ENCODE peak calls at places on chromosomes 13 and 19, in eight cellular contexts. One of them, this sample, is unnamed.

GRCh38 chr19:8585894-8586750 is 8.9 kb upstream of the MYO1F start:
- DNase-seq in brain microvascular endothelial cell: no peak
- DNase-seq in tibial artery: no peak
- DNase-seq in neural progenitor cell: peak; percentile 90
- DNase-seq in cardiac muscle cell: peak; percentile 72
- DNase-seq in lower leg skin: no peak
- DNase-seq in foreskin fibroblast: peak; percentile 27
- DNase-seq in pancreas: peak; percentile 70
- DNase-seq in this sample: no peak

GRCh38 chr13:28147489-28147888 is 9.1 kb downstream of the PAN3 start:
- DNase-seq in brain microvascular endothelial cell: no peak
- DNase-seq in tibial artery: no peak
- DNase-seq in neural progenitor cell: no peak
- DNase-seq in cardiac muscle cell: no peak
- DNase-seq in lower leg skin: no peak
- DNase-seq in foreskin fibroblast: peak; percentile 26
- DNase-seq in pancreas: no peak
- DNase-seq in this sample: no peak

GRCh38 chr13:98476106-98476505 is 100.8 kb downstream of the STK24 start:
- DNase-seq in brain microvascular endothelial cell: no peak
- DNase-seq in tibial artery: no peak
- DNase-seq in neural progenitor cell: peak; percentile 70
- DNase-seq in cardiac muscle cell: no peak
- DNase-seq in lower leg skin: peak; percentile 82
- DNase-seq in foreskin fibroblast: no peak
- DNase-seq in pancreas: no peak
- DNase-seq in this sample: no peak

GRCh38 chr13:26568132-26568815 is 10.8 kb downstream of the WASF3 start:
- DNase-seq in brain microvascular endothelial cell: no peak
- DNase-seq in tibial artery: no peak
- DNase-seq in neural progenitor cell: no peak
- DNase-seq in cardiac muscle cell: no peak
- DNase-seq in lower leg skin: no peak
- DNase-seq in foreskin fibroblast: no peak
- DNase-seq in pancreas: no peak
- DNase-seq in this sample: no peak

GRCh38 chr13:113546571-113547247 is 37.8 kb upstream of the TFDP1 start:
- DNase-seq in brain microvascular endothelial cell: peak; percentile 34
- DNase-seq in tibial artery: peak; percentile 66
- DNase-seq in neural progenitor cell: no peak
- DNase-seq in cardiac muscle cell: no peak
- DNase-seq in lower leg skin: peak; percentile 74
- DNase-seq in foreskin fibroblast: peak; percentile 82
- DNase-seq in pancreas: no peak
- DNase-seq in this sample: no peak

GRCh38 chr13:47898080-47898479 is 103.0 kb downstream of the SUCLA2 start:
- DNase-seq in brain microvascular endothelial cell: no peak
- DNase-seq in tibial artery: no peak
- DNase-seq in neural progenitor cell: no peak
- DNase-seq in cardiac muscle cell: no peak
- DNase-seq in lower leg skin: no peak
- DNase-seq in foreskin fibroblast: no peak
- DNase-seq in pancreas: no peak
- DNase-seq in this sample: no peak

GRCh38 chr19:33397536-33398360 is 24.2 kb downstream of the CEBPG start:
- DNase-seq in brain microvascular endothelial cell: no peak
- DNase-seq in tibial artery: peak; percentile 56
- DNase-seq in neural progenitor cell: peak; percentile 66
- DNase-seq in cardiac muscle cell: no peak
- DNase-seq in lower leg skin: peak; percentile 82
- DNase-seq in foreskin fibroblast: peak; percentile 34
- DNase-seq in pancreas: no peak
- DNase-seq in this sample: no peak

GRCh38 chr13:50081106-50081898 is 66.1 kb downstream of the KCNRG start:
- DNase-seq in brain microvascular endothelial cell: no peak
- DNase-seq in tibial artery: peak; percentile 80
- DNase-seq in neural progenitor cell: peak; percentile 85
- DNase-seq in cardiac muscle cell: peak; percentile 76
- DNase-seq in lower leg skin: peak; percentile 93
- DNase-seq in foreskin fibroblast: no peak
- DNase-seq in pancreas: peak; percentile 67
- DNase-seq in this sample: no peak

GRCh38 chr19:3284759-3285646 is 60.5 kb downstream of the CELF5 start:
- DNase-seq in brain microvascular endothelial cell: peak; percentile 90
- DNase-seq in tibial artery: no peak
- DNase-seq in neural progenitor cell: peak; percentile 97
- DNase-seq in cardiac muscle cell: peak; percentile 100
- DNase-seq in lower leg skin: peak; percentile 93
- DNase-seq in foreskin fibroblast: peak; percentile 54
- DNase-seq in pancreas: peak; percentile 100
- DNase-seq in this sample: peak; percentile 22

GRCh38 chr19:16070366-16070990 is 5.8 kb upstream of the TPM4 start:
- DNase-seq in brain microvascular endothelial cell: no peak
- DNase-seq in tibial artery: peak; percentile 88
- DNase-seq in neural progenitor cell: no peak
- DNase-seq in cardiac muscle cell: no peak
- DNase-seq in lower leg skin: peak; percentile 95
- DNase-seq in foreskin fibroblast: peak; percentile 25
- DNase-seq in pancreas: no peak
- DNase-seq in this sample: no peak

GRCh38 chr13:107743523-107743922 is 471.8 kb downstream of the LIG4 start:
- DNase-seq in brain microvascular endothelial cell: no peak
- DNase-seq in tibial artery: no peak
- DNase-seq in neural progenitor cell: no peak
- DNase-seq in cardiac muscle cell: no peak
- DNase-seq in lower leg skin: no peak
- DNase-seq in foreskin fibroblast: no peak
- DNase-seq in pancreas: no peak
- DNase-seq in this sample: no peak

GRCh38 chr19:23762884-23763711 is 4.4 kb upstream of the ZNF681 start:
- DNase-seq in brain microvascular endothelial cell: peak; percentile 60
- DNase-seq in tibial artery: peak; percentile 88
- DNase-seq in neural progenitor cell: peak; percentile 95
- DNase-seq in cardiac muscle cell: peak; percentile 95
- DNase-seq in lower leg skin: peak; percentile 97
- DNase-seq in foreskin fibroblast: peak; percentile 34
- DNase-seq in pancreas: peak; percentile 86
- DNase-seq in this sample: no peak

DNA sequence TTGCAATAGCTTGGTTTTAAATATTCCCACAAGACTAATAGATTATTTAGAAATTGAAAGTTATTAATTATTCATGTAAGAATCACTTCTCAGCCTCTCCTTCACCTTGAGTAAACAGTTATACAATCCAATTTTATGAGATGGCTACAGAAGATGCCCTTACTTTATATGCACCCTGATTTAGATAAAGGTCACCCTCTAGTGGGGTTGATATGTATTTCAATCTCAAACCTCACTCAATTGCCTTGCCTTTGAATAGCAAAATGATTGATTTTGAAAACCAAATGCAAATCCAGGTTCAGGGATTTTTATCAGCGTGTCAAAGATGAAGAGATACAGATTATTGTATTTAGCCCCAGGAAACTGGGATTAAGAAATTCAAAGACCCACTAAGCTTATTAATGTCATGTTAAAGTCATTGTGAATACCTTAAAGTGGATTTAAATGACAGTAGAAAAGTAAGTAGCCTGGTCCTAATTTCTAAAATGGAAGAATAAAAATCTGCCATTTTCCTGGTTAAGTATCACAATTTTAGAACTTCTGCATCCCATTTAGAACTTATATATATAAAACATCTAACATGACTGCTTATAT is 305.1 kb downstream of the ITGBL1 start:
- DNase-seq in brain microvascular endothelial cell: no peak
- DNase-seq in tibial artery: no peak
- DNase-seq in neural progenitor cell: peak; percentile 9
- DNase-seq in cardiac muscle cell: peak; percentile 19
- DNase-seq in lower leg skin: no peak
- DNase-seq in foreskin fibroblast: peak; percentile 62
- DNase-seq in pancreas: no peak
- DNase-seq in this sample: peak; percentile 16
- TF ChIP-seq CTCF in brain microvascular endothelial cell: peak; percentile 46
- TF ChIP-seq CTCF in tibial artery: peak; percentile 55
- TF ChIP-seq CTCF in neural progenitor cell: peak; percentile 61
- TF ChIP-seq CTCF in cardiac muscle cell: peak; percentile 36
- TF ChIP-seq CTCF in lower leg skin: no peak
- TF ChIP-seq CTCF in foreskin fibroblast: peak; percentile 47
- TF ChIP-seq CTCF in pancreas: peak; percentile 24
- TF ChIP-seq CTCF in this sample: peak; percentile 81

DNA sequence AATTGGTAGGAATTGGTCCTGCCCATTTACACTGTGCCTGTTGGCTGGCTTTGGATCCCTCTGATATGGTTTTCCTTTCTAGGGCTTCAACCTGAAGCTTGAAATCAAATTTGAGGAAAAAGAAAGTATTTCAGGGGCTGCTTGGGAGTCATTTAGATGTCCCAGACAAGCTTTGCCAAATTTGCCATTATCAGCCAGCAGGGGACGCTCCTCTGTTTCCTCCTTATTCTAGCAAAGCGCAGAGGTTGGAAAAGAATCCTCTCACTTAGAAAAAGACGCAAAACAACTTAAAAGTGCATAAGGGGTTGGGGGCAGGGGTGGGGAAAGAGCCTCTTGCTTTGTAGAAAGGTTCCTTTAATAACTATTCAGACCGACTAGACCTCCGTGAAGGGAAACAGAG is 1211.1 kb upstream of the PCDH20 start:
- DNase-seq in brain microvascular endothelial cell: no peak
- DNase-seq in tibial artery: no peak
- DNase-seq in neural progenitor cell: peak; percentile 30
- DNase-seq in cardiac muscle cell: no peak
- DNase-seq in lower leg skin: no peak
- DNase-seq in foreskin fibroblast: no peak
- DNase-seq in pancreas: no peak
- DNase-seq in this sample: no peak
- TF ChIP-seq CTCF in brain microvascular endothelial cell: peak; percentile 47
- TF ChIP-seq CTCF in tibial artery: no peak
- TF ChIP-seq CTCF in neural progenitor cell: peak; percentile 63
- TF ChIP-seq CTCF in cardiac muscle cell: peak; percentile 3
- TF ChIP-seq CTCF in lower leg skin: no peak
- TF ChIP-seq CTCF in foreskin fibroblast: no peak
- TF ChIP-seq CTCF in pancreas: no peak
- TF ChIP-seq CTCF in this sample: peak; percentile 21

GRCh38 chr13:97268772-97269171 is 46.6 kb downstream of the MBNL2 start:
- DNase-seq in brain microvascular endothelial cell: no peak
- DNase-seq in tibial artery: no peak
- DNase-seq in neural progenitor cell: no peak
- DNase-seq in cardiac muscle cell: no peak
- DNase-seq in lower leg skin: no peak
- DNase-seq in foreskin fibroblast: no peak
- DNase-seq in pancreas: no peak
- DNase-seq in this sample: no peak
- TF ChIP-seq CTCF in brain microvascular endothelial cell: peak; percentile 36
- TF ChIP-seq CTCF in tibial artery: no peak
- TF ChIP-seq CTCF in neural progenitor cell: no peak
- TF ChIP-seq CTCF in cardiac muscle cell: peak; percentile 39
- TF ChIP-seq CTCF in lower leg skin: no peak
- TF ChIP-seq CTCF in foreskin fibroblast: no peak
- TF ChIP-seq CTCF in pancreas: no peak
- TF ChIP-seq CTCF in this sample: peak; percentile 46

GRCh38 chr19:50711805-50712204 is 7.8 kb downstream of the SHANK1 start:
- DNase-seq in brain microvascular endothelial cell: no peak
- DNase-seq in tibial artery: no peak
- DNase-seq in neural progenitor cell: no peak
- DNase-seq in cardiac muscle cell: no peak
- DNase-seq in lower leg skin: no peak
- DNase-seq in foreskin fibroblast: no peak
- DNase-seq in pancreas: no peak
- DNase-seq in this sample: no peak

GRCh38 chr19:50710612-50711011 is 9.0 kb downstream of the SHANK1 start:
- DNase-seq in brain microvascular endothelial cell: no peak
- DNase-seq in tibial artery: no peak
- DNase-seq in neural progenitor cell: no peak
- DNase-seq in cardiac muscle cell: no peak
- DNase-seq in lower leg skin: no peak
- DNase-seq in foreskin fibroblast: no peak
- DNase-seq in pancreas: no peak
- DNase-seq in this sample: no peak

GRCh38 chr19:50708179-50708879 is 11.3 kb downstream of the SHANK1 start:
- DNase-seq in brain microvascular endothelial cell: no peak
- DNase-seq in tibial artery: no peak
- DNase-seq in neural progenitor cell: no peak
- DNase-seq in cardiac muscle cell: no peak
- DNase-seq in lower leg skin: no peak
- DNase-seq in foreskin fibroblast: no peak
- DNase-seq in pancreas: no peak
- DNase-seq in this sample: no peak

GRCh38 chr19:50711196-50711595 is 8.4 kb downstream of the SHANK1 start:
- DNase-seq in brain microvascular endothelial cell: no peak
- DNase-seq in tibial artery: no peak
- DNase-seq in neural progenitor cell: no peak
- DNase-seq in cardiac muscle cell: no peak
- DNase-seq in lower leg skin: no peak
- DNase-seq in foreskin fibroblast: no peak
- DNase-seq in pancreas: no peak
- DNase-seq in this sample: no peak

GRCh38 chr19:50710094-50710493 is 9.5 kb downstream of the SHANK1 start:
- DNase-seq in brain microvascular endothelial cell: no peak
- DNase-seq in tibial artery: no peak
- DNase-seq in neural progenitor cell: no peak
- DNase-seq in cardiac muscle cell: no peak
- DNase-seq in lower leg skin: no peak
- DNase-seq in foreskin fibroblast: peak; percentile 37
- DNase-seq in pancreas: no peak
- DNase-seq in this sample: no peak
- TF ChIP-seq CTCF in brain microvascular endothelial cell: peak; percentile 8
- TF ChIP-seq CTCF in tibial artery: no peak
- TF ChIP-seq CTCF in neural progenitor cell: no peak
- TF ChIP-seq CTCF in cardiac muscle cell: peak; percentile 19
- TF ChIP-seq CTCF in lower leg skin: no peak
- TF ChIP-seq CTCF in foreskin fibroblast: peak; percentile 7
- TF ChIP-seq CTCF in pancreas: no peak
- TF ChIP-seq CTCF in this sample: peak; percentile 48

GRCh38 chr13:77329133-77330008 is 2.5 kb upstream of the MYCBP2 start:
- DNase-seq in brain microvascular endothelial cell: peak; percentile 92
- DNase-seq in tibial artery: peak; percentile 92
- DNase-seq in neural progenitor cell: peak; percentile 95
- DNase-seq in cardiac muscle cell: peak; percentile 91
- DNase-seq in lower leg skin: peak; percentile 95
- DNase-seq in foreskin fibroblast: peak; percentile 98
- DNase-seq in pancreas: peak; percentile 78
- DNase-seq in this sample: peak; percentile 96
- TF ChIP-seq CTCF in brain microvascular endothelial cell: no peak
- TF ChIP-seq CTCF in tibial artery: no peak
- TF ChIP-seq CTCF in neural progenitor cell: no peak
- TF ChIP-seq CTCF in cardiac muscle cell: no peak
- TF ChIP-seq CTCF in lower leg skin: no peak
- TF ChIP-seq CTCF in foreskin fibroblast: no peak
- TF ChIP-seq CTCF in pancreas: no peak
- TF ChIP-seq CTCF in this sample: no peak

GRCh38 chr13:46526763-46527162 is 26.2 kb upstream of the LRCH1 start:
- DNase-seq in brain microvascular endothelial cell: no peak
- DNase-seq in tibial artery: no peak
- DNase-seq in neural progenitor cell: no peak
- DNase-seq in cardiac muscle cell: no peak
- DNase-seq in lower leg skin: no peak
- DNase-seq in foreskin fibroblast: no peak
- DNase-seq in pancreas: no peak
- DNase-seq in this sample: no peak
- TF ChIP-seq CTCF in brain microvascular endothelial cell: no peak
- TF ChIP-seq CTCF in tibial artery: no peak
- TF ChIP-seq CTCF in neural progenitor cell: no peak
- TF ChIP-seq CTCF in cardiac muscle cell: no peak
- TF ChIP-seq CTCF in lower leg skin: no peak
- TF ChIP-seq CTCF in foreskin fibroblast: no peak
- TF ChIP-seq CTCF in pancreas: no peak
- TF ChIP-seq CTCF in this sample: no peak

This sample was measured in HFFc6.